ENCODE peak calls at places on chromosome 9, in ten cellular contexts. One of them, this sample, is unnamed.

GRCh38 chr9:128805661-128806060 is 12.6 kb upstream of the ENDOG start:
- DNase-seq in AG04450: no peak
- DNase-seq in spleen: no peak
- DNase-seq in IMR-90: no peak
- DNase-seq in mesendoderm: no peak
- DNase-seq in CD8-positive, alpha-beta T cell: no peak
- DNase-seq in A673: no peak
- DNase-seq in WERI-Rb-1: no peak
- DNase-seq in psoas muscle: no peak
- DNase-seq in SK-N-SH: no peak
- DNase-seq in this sample: no peak

GRCh38 chr9:129166962-129167557 is 11.0 kb downstream of the IER5L start:
- DNase-seq in AG04450: no peak
- DNase-seq in spleen: no peak
- DNase-seq in IMR-90: peak; percentile 80
- DNase-seq in mesendoderm: peak; percentile 86
- DNase-seq in CD8-positive, alpha-beta T cell: no peak
- DNase-seq in A673: peak; percentile 48
- DNase-seq in WERI-Rb-1: no peak
- DNase-seq in psoas muscle: peak; percentile 72
- DNase-seq in SK-N-SH: no peak
- DNase-seq in this sample: no peak

GRCh38 chr9:114261026-114261425 is 61.9 kb upstream of the ORM1 start:
- DNase-seq in AG04450: no peak
- DNase-seq in spleen: no peak
- DNase-seq in IMR-90: no peak
- DNase-seq in mesendoderm: peak; percentile 62
- DNase-seq in CD8-positive, alpha-beta T cell: no peak
- DNase-seq in A673: no peak
- DNase-seq in WERI-Rb-1: peak; percentile 62
- DNase-seq in psoas muscle: no peak
- DNase-seq in SK-N-SH: no peak
- DNase-seq in this sample: no peak

GRCh38 chr9:4490705-4491620 is 695 bp downstream of the SLC1A1 start:
- DNase-seq in AG04450: no peak
- DNase-seq in spleen: no peak
- DNase-seq in IMR-90: no peak
- DNase-seq in mesendoderm: peak; percentile 54
- DNase-seq in CD8-positive, alpha-beta T cell: no peak
- DNase-seq in A673: peak; percentile 27
- DNase-seq in WERI-Rb-1: peak; percentile 14
- DNase-seq in psoas muscle: no peak
- DNase-seq in SK-N-SH: peak; percentile 58
- DNase-seq in this sample: no peak

GRCh38 chr9:119588874-119589560 is 219.8 kb upstream of the BRINP1 start:
- DNase-seq in AG04450: no peak
- DNase-seq in spleen: no peak
- DNase-seq in IMR-90: no peak
- DNase-seq in mesendoderm: peak; percentile 6
- DNase-seq in CD8-positive, alpha-beta T cell: no peak
- DNase-seq in A673: no peak
- DNase-seq in WERI-Rb-1: peak; percentile 86
- DNase-seq in psoas muscle: no peak
- DNase-seq in SK-N-SH: no peak
- DNase-seq in this sample: peak; percentile 59

GRCh38 chr9:18778846-18779245 is 254.2 kb downstream of the SAXO1 start:
- DNase-seq in AG04450: no peak
- DNase-seq in spleen: no peak
- DNase-seq in IMR-90: no peak
- DNase-seq in mesendoderm: no peak
- DNase-seq in CD8-positive, alpha-beta T cell: no peak
- DNase-seq in A673: no peak
- DNase-seq in WERI-Rb-1: no peak
- DNase-seq in psoas muscle: no peak
- DNase-seq in SK-N-SH: no peak
- DNase-seq in this sample: no peak

GRCh38 chr9:128254855-128255759 is 20.7 kb downstream of the GOLGA2 start:
- DNase-seq in AG04450: no peak
- DNase-seq in spleen: peak; percentile 85
- DNase-seq in IMR-90: peak; percentile 32
- DNase-seq in mesendoderm: peak; percentile 81
- DNase-seq in CD8-positive, alpha-beta T cell: peak; percentile 44
- DNase-seq in A673: peak; percentile 75
- DNase-seq in WERI-Rb-1: peak; percentile 88
- DNase-seq in psoas muscle: peak; percentile 81
- DNase-seq in SK-N-SH: peak; percentile 93
- DNase-seq in this sample: peak; percentile 70

GRCh38 chr9:128828719-128829452 is 708 bp downstream of the SPOUT1 start:
- DNase-seq in AG04450: no peak
- DNase-seq in spleen: no peak
- DNase-seq in IMR-90: no peak
- DNase-seq in mesendoderm: no peak
- DNase-seq in CD8-positive, alpha-beta T cell: no peak
- DNase-seq in A673: no peak
- DNase-seq in WERI-Rb-1: no peak
- DNase-seq in psoas muscle: no peak
- DNase-seq in SK-N-SH: no peak
- DNase-seq in this sample: no peak

GRCh38 chr9:79471577-79472543 is 99.9 kb upstream of the TLE4 start:
- DNase-seq in AG04450: no peak
- DNase-seq in spleen: no peak
- DNase-seq in IMR-90: peak; percentile 35
- DNase-seq in mesendoderm: peak; percentile 27
- DNase-seq in CD8-positive, alpha-beta T cell: peak; percentile 14
- DNase-seq in A673: peak; percentile 61
- DNase-seq in WERI-Rb-1: peak; percentile 23
- DNase-seq in psoas muscle: peak; percentile 68
- DNase-seq in SK-N-SH: peak; percentile 18
- DNase-seq in this sample: peak; percentile 34

GRCh38 chr9:17906841-17907779 is 328.2 kb downstream of the SH3GL2 start:
- DNase-seq in AG04450: no peak
- DNase-seq in spleen: no peak
- DNase-seq in IMR-90: no peak
- DNase-seq in mesendoderm: peak; percentile 60
- DNase-seq in CD8-positive, alpha-beta T cell: no peak
- DNase-seq in A673: no peak
- DNase-seq in WERI-Rb-1: peak; percentile 9
- DNase-seq in psoas muscle: peak; percentile 43
- DNase-seq in SK-N-SH: peak; percentile 10
- DNase-seq in this sample: no peak

GRCh38 chr9:127758843-127759242 is 19.6 kb downstream of the SH2D3C start:
- DNase-seq in AG04450: no peak
- DNase-seq in spleen: no peak
- DNase-seq in IMR-90: no peak
- DNase-seq in mesendoderm: no peak
- DNase-seq in CD8-positive, alpha-beta T cell: no peak
- DNase-seq in A673: no peak
- DNase-seq in WERI-Rb-1: no peak
- DNase-seq in psoas muscle: no peak
- DNase-seq in SK-N-SH: no peak
- DNase-seq in this sample: no peak

GRCh38 chr9:127720031-127720864 is 4.4 kb downstream of the TTC16 start:
- DNase-seq in AG04450: no peak
- DNase-seq in spleen: no peak
- DNase-seq in IMR-90: no peak
- DNase-seq in mesendoderm: no peak
- DNase-seq in CD8-positive, alpha-beta T cell: peak; percentile 24
- DNase-seq in A673: no peak
- DNase-seq in WERI-Rb-1: no peak
- DNase-seq in psoas muscle: no peak
- DNase-seq in SK-N-SH: no peak
- DNase-seq in this sample: no peak

GRCh38 chr9:71271602-71272001 is 150.2 kb upstream of the TRPM3 start:
- DNase-seq in AG04450: no peak
- DNase-seq in spleen: no peak
- DNase-seq in IMR-90: no peak
- DNase-seq in mesendoderm: peak; percentile 16
- DNase-seq in CD8-positive, alpha-beta T cell: no peak
- DNase-seq in A673: peak; percentile 5
- DNase-seq in WERI-Rb-1: no peak
- DNase-seq in psoas muscle: no peak
- DNase-seq in SK-N-SH: no peak
- DNase-seq in this sample: no peak

GRCh38 chr9:125984461-125984860 is 237.3 kb downstream of the PBX3 start:
- DNase-seq in AG04450: no peak
- DNase-seq in spleen: no peak
- DNase-seq in IMR-90: no peak
- DNase-seq in mesendoderm: no peak
- DNase-seq in CD8-positive, alpha-beta T cell: no peak
- DNase-seq in A673: no peak
- DNase-seq in WERI-Rb-1: peak; percentile 3
- DNase-seq in psoas muscle: no peak
- DNase-seq in SK-N-SH: no peak
- DNase-seq in this sample: no peak

GRCh38 chr9:98866435-98867108 is 59.1 kb downstream of the GALNT12 start:
- DNase-seq in AG04450: no peak
- DNase-seq in spleen: no peak
- DNase-seq in IMR-90: no peak
- DNase-seq in mesendoderm: no peak
- DNase-seq in CD8-positive, alpha-beta T cell: no peak
- DNase-seq in A673: no peak
- DNase-seq in WERI-Rb-1: no peak
- DNase-seq in psoas muscle: no peak
- DNase-seq in SK-N-SH: no peak
- DNase-seq in this sample: no peak

GRCh38 chr9:1042466-1042865 is 7.7 kb upstream of the DMRT2 start:
- DNase-seq in AG04450: no peak
- DNase-seq in spleen: no peak
- DNase-seq in IMR-90: no peak
- DNase-seq in mesendoderm: peak; percentile 74
- DNase-seq in CD8-positive, alpha-beta T cell: no peak
- DNase-seq in A673: no peak
- DNase-seq in WERI-Rb-1: peak; percentile 41
- DNase-seq in psoas muscle: peak; percentile 71
- DNase-seq in SK-N-SH: peak; percentile 68
- DNase-seq in this sample: no peak

GRCh38 chr9:80797427-80797825 is 891.9 kb downstream of the TLE1 start:
- DNase-seq in AG04450: no peak
- DNase-seq in spleen: no peak
- DNase-seq in IMR-90: no peak
- DNase-seq in mesendoderm: no peak
- DNase-seq in CD8-positive, alpha-beta T cell: no peak
- DNase-seq in A673: peak; percentile 23
- DNase-seq in WERI-Rb-1: peak; percentile 10
- DNase-seq in psoas muscle: no peak
- DNase-seq in SK-N-SH: no peak
- DNase-seq in this sample: peak; percentile 81

GRCh38 chr9:2613730-2614271 is 7.8 kb upstream of the VLDLR start:
- DNase-seq in AG04450: no peak
- DNase-seq in spleen: no peak
- DNase-seq in IMR-90: no peak
- DNase-seq in mesendoderm: peak; percentile 74
- DNase-seq in CD8-positive, alpha-beta T cell: no peak
- DNase-seq in A673: no peak
- DNase-seq in WERI-Rb-1: no peak
- DNase-seq in psoas muscle: no peak
- DNase-seq in SK-N-SH: no peak
- DNase-seq in this sample: no peak

GRCh38 chr9:115013998-115014397 is 83.6 kb upstream of the TNFSF8 start:
- DNase-seq in AG04450: peak; percentile 69
- DNase-seq in spleen: peak; percentile 91
- DNase-seq in IMR-90: peak; percentile 82
- DNase-seq in mesendoderm: peak; percentile 83
- DNase-seq in CD8-positive, alpha-beta T cell: peak; percentile 73
- DNase-seq in A673: peak; percentile 87
- DNase-seq in WERI-Rb-1: peak; percentile 85
- DNase-seq in psoas muscle: peak; percentile 77
- DNase-seq in SK-N-SH: peak; percentile 72
- DNase-seq in this sample: peak; percentile 91

GRCh38 chr9:91991621-91992435 is 41.8 kb upstream of the ROR2 start:
- DNase-seq in AG04450: no peak
- DNase-seq in spleen: no peak
- DNase-seq in IMR-90: no peak
- DNase-seq in mesendoderm: no peak
- DNase-seq in CD8-positive, alpha-beta T cell: no peak
- DNase-seq in A673: no peak
- DNase-seq in WERI-Rb-1: no peak
- DNase-seq in psoas muscle: no peak
- DNase-seq in SK-N-SH: no peak
- DNase-seq in this sample: no peak
- H3K27me3 ChIP-seq in AG04450: peaks cover 12% of the 10 kb centered on the region
- H3K27me3 ChIP-seq in spleen: peaks cover 21% of the 10 kb centered on the region
- H3K27me3 ChIP-seq in IMR-90: peaks cover 16% of the 10 kb centered on the region
- H3K27me3 ChIP-seq in mesendoderm: no peaks in the 10 kb centered on the region
- H3K27me3 ChIP-seq in CD8-positive, alpha-beta T cell: no peaks in the 10 kb centered on the region
- H3K27me3 ChIP-seq in A673: peaks cover 8% of the 10 kb centered on the region
- H3K27me3 ChIP-seq in WERI-Rb-1: no peaks in the 10 kb centered on the region
- H3K27me3 ChIP-seq in psoas muscle: no peaks in the 10 kb centered on the region
- H3K27me3 ChIP-seq in SK-N-SH: no peaks in the 10 kb centered on the region
- H3K27me3 ChIP-seq in this sample: no peaks in the 10 kb centered on the region

GRCh38 chr9:132135456-132135855 is 26.4 kb upstream of the NTNG2 start:
- DNase-seq in AG04450: no peak
- DNase-seq in spleen: no peak
- DNase-seq in IMR-90: no peak
- DNase-seq in mesendoderm: no peak
- DNase-seq in CD8-positive, alpha-beta T cell: no peak
- DNase-seq in A673: no peak
- DNase-seq in WERI-Rb-1: no peak
- DNase-seq in psoas muscle: no peak
- DNase-seq in SK-N-SH: no peak
- DNase-seq in this sample: no peak
- H3K27me3 ChIP-seq in AG04450: peaks cover 57% of the 10 kb centered on the region
- H3K27me3 ChIP-seq in spleen: peaks cover 90% of the 10 kb centered on the region
- H3K27me3 ChIP-seq in IMR-90: peaks cover 68% of the 10 kb centered on the region
- H3K27me3 ChIP-seq in mesendoderm: no peaks in the 10 kb centered on the region
- H3K27me3 ChIP-seq in CD8-positive, alpha-beta T cell: no peaks in the 10 kb centered on the region
- H3K27me3 ChIP-seq in A673: peaks cover 49% of the 10 kb centered on the region
- H3K27me3 ChIP-seq in WERI-Rb-1: no peaks in the 10 kb centered on the region
- H3K27me3 ChIP-seq in psoas muscle: no peaks in the 10 kb centered on the region
- H3K27me3 ChIP-seq in SK-N-SH: peaks cover 24% of the 10 kb centered on the region
- H3K27me3 ChIP-seq in this sample: peaks cover 51% of the 10 kb centered on the region

DNA sequence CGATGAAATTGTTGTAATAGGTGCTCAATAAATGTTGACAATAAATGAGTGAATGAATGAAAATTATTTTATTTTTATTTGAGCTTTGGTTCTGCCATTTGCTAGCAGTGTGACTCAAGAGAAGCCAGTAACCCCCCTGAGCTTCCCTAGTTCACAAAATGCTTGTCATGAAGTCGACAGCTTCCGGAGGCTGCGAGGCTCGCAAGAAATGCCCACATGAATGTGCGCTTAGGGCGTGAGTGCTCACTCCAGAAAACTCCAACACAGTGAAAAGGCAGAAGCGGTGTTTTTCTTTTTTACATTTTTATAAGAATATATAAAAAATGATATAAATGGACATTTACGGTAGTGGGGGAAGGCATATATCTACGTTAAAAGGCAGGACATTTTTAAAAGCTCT is 26.5 kb downstream of the CDKN2A start:
- DNase-seq in AG04450: no peak
- DNase-seq in spleen: no peak
- DNase-seq in IMR-90: no peak
- DNase-seq in mesendoderm: peak; percentile 22
- DNase-seq in CD8-positive, alpha-beta T cell: no peak
- DNase-seq in A673: no peak
- DNase-seq in WERI-Rb-1: no peak
- DNase-seq in psoas muscle: no peak
- DNase-seq in SK-N-SH: no peak
- DNase-seq in this sample: no peak
- H3K27me3 ChIP-seq in AG04450: peaks cover 52% of the 10 kb centered on the region
- H3K27me3 ChIP-seq in spleen: peaks cover 100% of the 10 kb centered on the region
- H3K27me3 ChIP-seq in IMR-90: peaks cover 49% of the 10 kb centered on the region
- H3K27me3 ChIP-seq in mesendoderm: peaks cover 65% of the 10 kb centered on the region
- H3K27me3 ChIP-seq in CD8-positive, alpha-beta T cell: peaks cover 89% of the 10 kb centered on the region
- H3K27me3 ChIP-seq in A673: no peaks in the 10 kb centered on the region
- H3K27me3 ChIP-seq in WERI-Rb-1: no peaks in the 10 kb centered on the region
- H3K27me3 ChIP-seq in psoas muscle: peaks cover 9% of the 10 kb centered on the region
- H3K27me3 ChIP-seq in SK-N-SH: peaks cover 61% of the 10 kb centered on the region
- H3K27me3 ChIP-seq in this sample: no peaks in the 10 kb centered on the region

GRCh38 chr9:77023726-77024125 is 4.3 kb downstream of the FOXB2 start:
- DNase-seq in AG04450: no peak
- DNase-seq in spleen: no peak
- DNase-seq in IMR-90: no peak
- DNase-seq in mesendoderm: no peak
- DNase-seq in CD8-positive, alpha-beta T cell: no peak
- DNase-seq in A673: no peak
- DNase-seq in WERI-Rb-1: no peak
- DNase-seq in psoas muscle: no peak
- DNase-seq in SK-N-SH: no peak
- DNase-seq in this sample: no peak
- H3K27me3 ChIP-seq in AG04450: peaks cover 61% of the 10 kb centered on the region
- H3K27me3 ChIP-seq in spleen: peaks cover 99% of the 10 kb centered on the region
- H3K27me3 ChIP-seq in IMR-90: peaks cover 67% of the 10 kb centered on the region
- H3K27me3 ChIP-seq in mesendoderm: peaks cover 39% of the 10 kb centered on the region
- H3K27me3 ChIP-seq in CD8-positive, alpha-beta T cell: peaks cover 14% of the 10 kb centered on the region
- H3K27me3 ChIP-seq in A673: peaks cover 95% of the 10 kb centered on the region
- H3K27me3 ChIP-seq in WERI-Rb-1: peaks cover 43% of the 10 kb centered on the region
- H3K27me3 ChIP-seq in psoas muscle: peaks cover 8% of the 10 kb centered on the region
- H3K27me3 ChIP-seq in SK-N-SH: peaks cover 86% of the 10 kb centered on the region
- H3K27me3 ChIP-seq in this sample: peaks cover 3% of the 10 kb centered on the region